ENCODE peak calls at places on chromosomes 5 and 9, in five cellular contexts. One of them, this sample, is unnamed.

GRCh38 chr5:20619606-20620005 is 631.6 kb upstream of the CDH18 start:
- DNase-seq in choroid plexus epithelial cell: no peak
- DNase-seq in Daoy: no peak
- DNase-seq in fibroblast of the aortic adventitia: no peak
- DNase-seq in D341Med: no peak
- DNase-seq in this sample: no peak

GRCh38 chr5:125043781-125044391 is 297.4 kb upstream of the ZNF608 start:
- DNase-seq in choroid plexus epithelial cell: peak; percentile 93
- DNase-seq in Daoy: peak; percentile 85
- DNase-seq in fibroblast of the aortic adventitia: peak; percentile 87
- DNase-seq in D341Med: peak; percentile 48
- DNase-seq in this sample: no peak

GRCh38 chr5:113031132-113031531 is 54.5 kb downstream of the DCP2 start:
- DNase-seq in choroid plexus epithelial cell: no peak
- DNase-seq in Daoy: no peak
- DNase-seq in fibroblast of the aortic adventitia: no peak
- DNase-seq in D341Med: no peak
- DNase-seq in this sample: no peak

GRCh38 chr9:136617746-136618577 is 44.8 kb upstream of the EGFL7 start:
- DNase-seq in choroid plexus epithelial cell: no peak
- DNase-seq in Daoy: no peak
- DNase-seq in fibroblast of the aortic adventitia: no peak
- DNase-seq in D341Med: no peak
- DNase-seq in this sample: no peak

GRCh38 chr5:133398646-133399081 is 213.7 kb downstream of the FSTL4 start:
- DNase-seq in choroid plexus epithelial cell: no peak
- DNase-seq in Daoy: peak; percentile 21
- DNase-seq in fibroblast of the aortic adventitia: no peak
- DNase-seq in D341Med: no peak
- DNase-seq in this sample: no peak

GRCh38 chr5:144206136-144206535 is 35.5 kb downstream of the KCTD16 start:
- DNase-seq in choroid plexus epithelial cell: no peak
- DNase-seq in Daoy: no peak
- DNase-seq in fibroblast of the aortic adventitia: peak; percentile 64
- DNase-seq in D341Med: no peak
- DNase-seq in this sample: no peak

GRCh38 chr9:120445974-120446373 is 134.0 kb downstream of the CDK5RAP2 start:
- DNase-seq in choroid plexus epithelial cell: no peak
- DNase-seq in Daoy: no peak
- DNase-seq in fibroblast of the aortic adventitia: no peak
- DNase-seq in D341Med: no peak
- DNase-seq in this sample: no peak

GRCh38 chr5:149951138-149951749 is 6.7 kb upstream of the PDE6A start:
- DNase-seq in choroid plexus epithelial cell: no peak
- DNase-seq in Daoy: no peak
- DNase-seq in fibroblast of the aortic adventitia: no peak
- DNase-seq in D341Med: no peak
- DNase-seq in this sample: no peak

GRCh38 chr5:71922584-71923106 is 184.6 kb upstream of the MAP1B start:
- DNase-seq in choroid plexus epithelial cell: peak; percentile 91
- DNase-seq in Daoy: peak; percentile 90
- DNase-seq in fibroblast of the aortic adventitia: peak; percentile 96
- DNase-seq in D341Med: no peak
- DNase-seq in this sample: no peak

GRCh38 chr9:96232539-96233241 is 69.3 kb downstream of the HSD17B3 start:
- DNase-seq in choroid plexus epithelial cell: peak; percentile 78
- DNase-seq in Daoy: peak; percentile 64
- DNase-seq in fibroblast of the aortic adventitia: peak; percentile 73
- DNase-seq in D341Med: peak; percentile 71
- DNase-seq in this sample: no peak

GRCh38 chr5:65721050-65721774 is 697 bp downstream of the SGTB start:
- DNase-seq in choroid plexus epithelial cell: peak; percentile 68
- DNase-seq in Daoy: peak; percentile 76
- DNase-seq in fibroblast of the aortic adventitia: peak; percentile 80
- DNase-seq in D341Med: peak; percentile 54
- DNase-seq in this sample: peak; percentile 11

GRCh38 chr5:88882321-88883038 is 504 bp downstream of the MEF2C start:
- DNase-seq in choroid plexus epithelial cell: peak; percentile 17
- DNase-seq in Daoy: no peak
- DNase-seq in fibroblast of the aortic adventitia: peak; percentile 45
- DNase-seq in D341Med: no peak
- DNase-seq in this sample: no peak

GRCh38 chr5:107964722-107965121 is 294.0 kb upstream of the EFNA5 start:
- DNase-seq in choroid plexus epithelial cell: no peak
- DNase-seq in Daoy: no peak
- DNase-seq in fibroblast of the aortic adventitia: no peak
- DNase-seq in D341Med: no peak
- DNase-seq in this sample: no peak

GRCh38 chr9:106682420-106682819 is 180.5 kb upstream of the ZNF462 start:
- DNase-seq in choroid plexus epithelial cell: no peak
- DNase-seq in Daoy: peak; percentile 13
- DNase-seq in fibroblast of the aortic adventitia: no peak
- DNase-seq in D341Med: no peak
- DNase-seq in this sample: no peak

GRCh38 chr9:84897362-84898094 is 228.0 kb downstream of the NTRK2 start:
- DNase-seq in choroid plexus epithelial cell: no peak
- DNase-seq in Daoy: no peak
- DNase-seq in fibroblast of the aortic adventitia: no peak
- DNase-seq in D341Med: no peak
- DNase-seq in this sample: no peak

GRCh38 chr9:87701931-87702421 is 23.9 kb upstream of the CTSL start:
- DNase-seq in choroid plexus epithelial cell: peak; percentile 57
- DNase-seq in Daoy: no peak
- DNase-seq in fibroblast of the aortic adventitia: no peak
- DNase-seq in D341Med: no peak
- DNase-seq in this sample: no peak

GRCh38 chr9:96021616-96022444 is 146.3 kb downstream of the ERCC6L2 start:
- DNase-seq in choroid plexus epithelial cell: no peak
- DNase-seq in Daoy: no peak
- DNase-seq in fibroblast of the aortic adventitia: no peak
- DNase-seq in D341Med: peak; percentile 66
- DNase-seq in this sample: no peak

GRCh38 chr5:126138475-126139005 is 284.7 kb upstream of the GRAMD2B start:
- DNase-seq in choroid plexus epithelial cell: peak; percentile 61
- DNase-seq in Daoy: peak; percentile 18
- DNase-seq in fibroblast of the aortic adventitia: peak; percentile 34
- DNase-seq in D341Med: no peak
- DNase-seq in this sample: no peak

GRCh38 chr9:2815661-2816060 is 28.2 kb downstream of the PUM3 start:
- DNase-seq in choroid plexus epithelial cell: no peak
- DNase-seq in Daoy: no peak
- DNase-seq in fibroblast of the aortic adventitia: no peak
- DNase-seq in D341Med: no peak
- DNase-seq in this sample: no peak

GRCh38 chr5:157539623-157540022 is 36.0 kb downstream of the ADAM19 start:
- DNase-seq in choroid plexus epithelial cell: no peak
- DNase-seq in Daoy: no peak
- DNase-seq in fibroblast of the aortic adventitia: peak; percentile 38
- DNase-seq in D341Med: no peak
- DNase-seq in this sample: no peak

GRCh38 chr9:107190031-107190935 is 92.8 kb upstream of the RAD23B start:
- DNase-seq in choroid plexus epithelial cell: peak; percentile 35
- DNase-seq in Daoy: peak; percentile 64
- DNase-seq in fibroblast of the aortic adventitia: peak; percentile 49
- DNase-seq in D341Med: no peak
- DNase-seq in this sample: no peak

GRCh38 chr9:35828716-35829083 is at the start of gene FAM221B:
- DNase-seq in choroid plexus epithelial cell: no peak
- DNase-seq in Daoy: no peak
- DNase-seq in fibroblast of the aortic adventitia: peak; percentile 19
- DNase-seq in D341Med: no peak
- DNase-seq in this sample: peak; percentile 34

GRCh38 chr5:37926732-37927131 is 86.9 kb upstream of the GDNF start:
- DNase-seq in choroid plexus epithelial cell: peak; percentile 6
- DNase-seq in Daoy: no peak
- DNase-seq in fibroblast of the aortic adventitia: peak; percentile 13
- DNase-seq in D341Med: peak; percentile 78
- DNase-seq in this sample: no peak

GRCh38 chr9:74887981-74888370 is 255 bp upstream of the TRPM6 start:
- DNase-seq in choroid plexus epithelial cell: peak; percentile 3
- DNase-seq in Daoy: no peak
- DNase-seq in fibroblast of the aortic adventitia: no peak
- DNase-seq in D341Med: no peak
- DNase-seq in this sample: no peak

GRCh38 chr9:1235650-1236401 is 185.7 kb downstream of the DMRT2 start:
- DNase-seq in choroid plexus epithelial cell: no peak
- DNase-seq in Daoy: no peak
- DNase-seq in fibroblast of the aortic adventitia: peak; percentile 18
- DNase-seq in D341Med: no peak
- DNase-seq in this sample: no peak

GRCh38 chr5:66498791-66499207 is 97.4 kb upstream of the MAST4 start:
- DNase-seq in choroid plexus epithelial cell: no peak
- DNase-seq in Daoy: peak; percentile 66
- DNase-seq in fibroblast of the aortic adventitia: peak; percentile 54
- DNase-seq in D341Med: no peak
- DNase-seq in this sample: no peak

GRCh38 chr5:40797273-40798011 is 732 bp downstream of the PRKAA1 start:
- DNase-seq in choroid plexus epithelial cell: peak; percentile 86
- DNase-seq in Daoy: peak; percentile 86
- DNase-seq in fibroblast of the aortic adventitia: peak; percentile 59
- DNase-seq in D341Med: peak; percentile 85
- DNase-seq in this sample: peak; percentile 67

GRCh38 chr5:38783011-38783551 is 62.7 kb upstream of the OSMR start:
- DNase-seq in choroid plexus epithelial cell: peak; percentile 97
- DNase-seq in Daoy: peak; percentile 90
- DNase-seq in fibroblast of the aortic adventitia: peak; percentile 97
- DNase-seq in D341Med: no peak
- DNase-seq in this sample: no peak

GRCh38 chr9:99906403-99907207 is at the start of gene STX17:
- DNase-seq in choroid plexus epithelial cell: peak; percentile 76
- DNase-seq in Daoy: peak; percentile 89
- DNase-seq in fibroblast of the aortic adventitia: peak; percentile 73
- DNase-seq in D341Med: peak; percentile 97
- DNase-seq in this sample: peak; percentile 88

GRCh38 chr5:111673896-111674626 is 82.9 kb downstream of the NREP start:
- DNase-seq in choroid plexus epithelial cell: no peak
- DNase-seq in Daoy: no peak
- DNase-seq in fibroblast of the aortic adventitia: peak; percentile 25
- DNase-seq in D341Med: no peak
- DNase-seq in this sample: no peak

GRCh38 chr5:96381526-96381925 is 51.5 kb downstream of the PCSK1 start:
- DNase-seq in choroid plexus epithelial cell: peak; percentile 18
- DNase-seq in Daoy: no peak
- DNase-seq in fibroblast of the aortic adventitia: no peak
- DNase-seq in D341Med: peak; percentile 46
- DNase-seq in this sample: no peak

GRCh38 chr5:19125956-19126713 is 861.9 kb downstream of the CDH18 start:
- DNase-seq in choroid plexus epithelial cell: no peak
- DNase-seq in Daoy: peak; percentile 77
- DNase-seq in fibroblast of the aortic adventitia: no peak
- DNase-seq in D341Med: no peak
- DNase-seq in this sample: no peak

GRCh38 chr5:174503461-174504265 is 220.7 kb upstream of the MSX2 start:
- DNase-seq in choroid plexus epithelial cell: peak; percentile 49
- DNase-seq in Daoy: peak; percentile 92
- DNase-seq in fibroblast of the aortic adventitia: peak; percentile 68
- DNase-seq in D341Med: no peak
- DNase-seq in this sample: no peak

GRCh38 chr5:73564018-73564417 is 1.4 kb downstream of the ANKRA2 start:
- DNase-seq in choroid plexus epithelial cell: peak; percentile 15
- DNase-seq in Daoy: no peak
- DNase-seq in fibroblast of the aortic adventitia: peak; percentile 17
- DNase-seq in D341Med: no peak
- DNase-seq in this sample: no peak

This sample was measured in progenitor cell of endocrine pancreas.